ENCODE peak calls at places on chromosomes 13 and 19, in nine cellular contexts. E, K, V, Q, H, A, W, S and G are unnamed samples.

GRCh38 chr19:55173717-55174409 is 6.2 kb downstream of the SYT5 start:
- DNase-seq in K (peak), Q (peak), A (peak), E (peak), V (peak), H (peak), S (no peak), W (no peak), G (peak)

GRCh38 chr19:6674868-6675305 is 4.9 kb upstream of the TNFSF14 start:
- DNase-seq in S (no peak), A (peak), E (peak), W (peak), V (no peak), K (no peak), H (peak), Q (peak), G (peak)

GRCh38 chr19:1789282-1790020 is 22.6 kb downstream of the ATP8B3 start:
- DNase-seq in V (no peak), E (no peak), W (no peak), S (no peak), H (no peak), Q (no peak), K (no peak), A (no peak), G (no peak)

GRCh38 chr19:39704181-39705044 is at the start of gene LGALS14:
- DNase-seq in K (no peak), Q (peak), E (no peak), A (peak), W (no peak), H (no peak), V (no peak), S (no peak), G (no peak)

GRCh38 chr13:111528513-111528912 is 208.1 kb downstream of the TEX29 start:
- DNase-seq in S (no peak), W (no peak), E (no peak), Q (no peak), V (no peak), K (no peak), H (no peak), A (no peak), G (no peak)

GRCh38 chr19:34676697-34677385 is at the start of gene SCGB2B2:
- DNase-seq in E (no peak), S (peak), H (peak), A (no peak), W (no peak), Q (no peak), K (peak), V (peak), G (no peak)

GRCh38 chr19:12680034-12680433 is 1.6 kb downstream of the DHPS start:
- DNase-seq in Q (no peak), S (no peak), V (no peak), H (no peak), W (no peak), A (no peak), E (no peak), K (no peak), G (no peak)

GRCh38 chr13:40812724-40813445 is 23.5 kb downstream of the SLC25A15 start:
- DNase-seq in E (no peak), S (no peak), W (no peak), Q (no peak), A (no peak), H (peak), K (no peak), V (no peak), G (no peak)

GRCh38 chr13:19061278-19061677 is 120.3 kb downstream of the TUBA3C start:
- DNase-seq in E (no peak), W (no peak), K (no peak), H (peak), S (no peak), V (no peak), Q (no peak), A (no peak), G (no peak)